ENCODE peak calls at places on chromosomes 12 and 14, in five cellular contexts. One of them, this sample, is unnamed.

GRCh38 chr14:61695695-61696527 is 598 bp downstream of the HIF1A start:
- DNase-seq in HCT116: no peak
- DNase-seq in Panc1: no peak
- DNase-seq in activated CD8-positive, alpha-beta memory T cell treated with anti-CD3 and anti-CD28 coated beads for 1 hour: no peak
- DNase-seq in gastrocnemius medialis: peak
- DNase-seq in this sample: peak

GRCh38 chr14:37466003-37466622 is 128.9 kb downstream of the FOXA1 start:
- DNase-seq in HCT116: no peak
- DNase-seq in gastrocnemius medialis: no peak
- DNase-seq in Panc1: no peak
- DNase-seq in activated CD8-positive, alpha-beta memory T cell treated with anti-CD3 and anti-CD28 coated beads for 1 hour: no peak
- DNase-seq in this sample: peak

GRCh38 chr12:77724367-77724957 is 106.2 kb upstream of the NAV3 start:
- DNase-seq in HCT116: peak
- DNase-seq in gastrocnemius medialis: no peak
- DNase-seq in Panc1: peak
- DNase-seq in activated CD8-positive, alpha-beta memory T cell treated with anti-CD3 and anti-CD28 coated beads for 1 hour: no peak
- DNase-seq in this sample: peak

GRCh38 chr12:41076114-41076513 is 112.0 kb upstream of the PDZRN4 start:
- DNase-seq in gastrocnemius medialis: no peak
- DNase-seq in HCT116: no peak
- DNase-seq in Panc1: no peak
- DNase-seq in activated CD8-positive, alpha-beta memory T cell treated with anti-CD3 and anti-CD28 coated beads for 1 hour: no peak
- DNase-seq in this sample: no peak

GRCh38 chr12:128079476-128079875 is 187.5 kb upstream of the TMEM132C start:
- DNase-seq in HCT116: no peak
- DNase-seq in gastrocnemius medialis: peak
- DNase-seq in activated CD8-positive, alpha-beta memory T cell treated with anti-CD3 and anti-CD28 coated beads for 1 hour: no peak
- DNase-seq in Panc1: no peak
- DNase-seq in this sample: no peak

GRCh38 chr12:89180496-89180895 is 171.8 kb downstream of the DUSP6 start:
- DNase-seq in gastrocnemius medialis: no peak
- DNase-seq in Panc1: no peak
- DNase-seq in activated CD8-positive, alpha-beta memory T cell treated with anti-CD3 and anti-CD28 coated beads for 1 hour: no peak
- DNase-seq in HCT116: no peak
- DNase-seq in this sample: no peak

GRCh38 chr12:20194171-20194570 is 174.2 kb upstream of the PDE3A start:
- DNase-seq in gastrocnemius medialis: no peak
- DNase-seq in Panc1: no peak
- DNase-seq in HCT116: no peak
- DNase-seq in activated CD8-positive, alpha-beta memory T cell treated with anti-CD3 and anti-CD28 coated beads for 1 hour: no peak
- DNase-seq in this sample: peak

GRCh38 chr12:85504624-85505023 is 224.6 kb downstream of the ALX1 start:
- DNase-seq in Panc1: no peak
- DNase-seq in HCT116: no peak
- DNase-seq in activated CD8-positive, alpha-beta memory T cell treated with anti-CD3 and anti-CD28 coated beads for 1 hour: no peak
- DNase-seq in gastrocnemius medialis: no peak
- DNase-seq in this sample: no peak

GRCh38 chr12:46702581-46703344 is 123.0 kb downstream of the SLC38A4 start:
- DNase-seq in gastrocnemius medialis: no peak
- DNase-seq in HCT116: no peak
- DNase-seq in activated CD8-positive, alpha-beta memory T cell treated with anti-CD3 and anti-CD28 coated beads for 1 hour: no peak
- DNase-seq in Panc1: no peak
- DNase-seq in this sample: no peak

GRCh38 chr12:132847363-132848356 is 19.0 kb upstream of the GOLGA3 start:
- DNase-seq in gastrocnemius medialis: no peak
- DNase-seq in HCT116: no peak
- DNase-seq in Panc1: no peak
- DNase-seq in activated CD8-positive, alpha-beta memory T cell treated with anti-CD3 and anti-CD28 coated beads for 1 hour: no peak
- DNase-seq in this sample: no peak

GRCh38 chr12:39905152-39905551 is 200.7 kb downstream of the SLC2A13 start:
- DNase-seq in HCT116: no peak
- DNase-seq in Panc1: no peak
- DNase-seq in activated CD8-positive, alpha-beta memory T cell treated with anti-CD3 and anti-CD28 coated beads for 1 hour: no peak
- DNase-seq in gastrocnemius medialis: peak
- DNase-seq in this sample: no peak

GRCh38 chr12:57430117-57430930 is 519 bp downstream of the R3HDM2 start:
- DNase-seq in HCT116: no peak
- DNase-seq in activated CD8-positive, alpha-beta memory T cell treated with anti-CD3 and anti-CD28 coated beads for 1 hour: peak
- DNase-seq in Panc1: no peak
- DNase-seq in gastrocnemius medialis: peak
- DNase-seq in this sample: peak